ENCODE peak calls at places on chromosomes 4 and X, in nine cellular contexts. U is activated naive CD8-positive, alpha-beta T cell treated with anti-CD3 and anti-CD28 coated beads, Interleukin-2, amount 50 U/mL, for 24 hours; Q is activated CD4-positive, alpha-beta T cell treated with anti-CD3 and anti-CD28 coated beads for 36 hours; Y is CD8-positive, alpha-beta T cell; S is gastroesophageal sphincter; K is natural killer cell; A is left cardiac atrium; Z is activated T-cell treated with anti-CD3 and anti-CD28 coated beads, Interleukin-2, amount 50 U/mL, for 72 hours; T is PC-3. B is an unnamed sample.

GRCh38 chr4:88573995-88574394 is 18.3 kb upstream of the HERC3 start:
- ATAC-seq in U (no peak), Z (no peak), Y (no peak), S (no peak), T (no peak), A (peak; percentile 65), K (no peak), Q (no peak), B (no peak)

GRCh38 chr4:12389604-12390003 is 960.9 kb upstream of the HS3ST1 start:
- ATAC-seq in K (no peak), T (no peak), Z (no peak), U (no peak), S (no peak), Q (no peak), A (peak; percentile 94), Y (no peak), B (no peak)

GRCh38 chr4:2494992-2495391 is 26.1 kb downstream of the RNF4 start:
- ATAC-seq in U (no peak), Z (no peak), Y (no peak), T (no peak), Q (no peak), S (no peak), K (no peak), A (peak; percentile 54), B (no peak)

GRCh38 chr4:99179178-99179577 is 35.1 kb upstream of the ADH4 start:
- ATAC-seq in Z (no peak), T (no peak), S (no peak), A (no peak), Y (no peak), K (no peak), U (no peak), Q (no peak), B (no peak)

GRCh38 chr4:184274288-184274951 is 56.7 kb upstream of the ENPP6 start:
- ATAC-seq in K (no peak), Z (no peak), S (no peak), A (peak; percentile 47), Q (no peak), Y (no peak), T (no peak), U (no peak), B (no peak)

GRCh38 chr4:107994894-107995293 is 5.2 kb downstream of the HADH start:
- ATAC-seq in A (no peak), U (no peak), S (no peak), Z (no peak), T (no peak), K (no peak), Y (no peak), Q (no peak), B (no peak)

GRCh38 chr4:142315999-142316398 is 530.1 kb downstream of the INPP4B start:
- ATAC-seq in S (no peak), Q (no peak), U (no peak), Z (no peak), Y (no peak), K (no peak), A (no peak), T (no peak), B (no peak)

GRCh38 chr4:78606530-78607095 is 55.0 kb downstream of the ANXA3 start:
- ATAC-seq in Z (peak; percentile 60), T (no peak), U (no peak), Q (peak; percentile 49), A (no peak), S (no peak), Y (no peak), K (no peak), B (no peak)

GRCh38 chr4:2824329-2825183 is 19.1 kb upstream of the ADD1 start:
- ATAC-seq in Z (no peak), S (no peak), Q (no peak), U (no peak), K (no peak), A (no peak), T (no peak), Y (no peak), B (no peak)

GRCh38 chr4:78323439-78323838 is 228.1 kb upstream of the ANXA3 start:
- ATAC-seq in A (no peak), Y (no peak), S (no peak), K (no peak), Q (no peak), T (no peak), U (no peak), Z (no peak), B (no peak)

GRCh38 chrX:40094041-40094899 is 3.5 kb downstream of the BCOR start:
- ATAC-seq in T (peak; percentile 2), K (no peak), Q (no peak), S (peak; percentile 19), A (peak; percentile 31), Y (no peak), Z (no peak), U (no peak), B (no peak)

GRCh38 chr4:146063143-146063542 is 112.4 kb upstream of the LSM6 start:
- ATAC-seq in Q (no peak), Y (no peak), K (no peak), T (no peak), S (no peak), A (no peak), U (no peak), Z (no peak), B (no peak)

GRCh38 chr4:155900402-155900801 is 3.1 kb upstream of the TDO2 start:
- ATAC-seq in Y (no peak), Q (no peak), K (no peak), Z (no peak), T (peak; percentile 87), A (peak; percentile 37), U (no peak), S (no peak), B (no peak)

GRCh38 chrX:50871922-50872453 is 38.5 kb upstream of the BMP15 start:
- ATAC-seq in K (no peak), Z (no peak), U (no peak), S (no peak), Y (no peak), Q (no peak), A (peak; percentile 83), T (no peak), B (no peak)

GRCh38 chr4:153209410-153209809 is 5.2 kb downstream of the TRIM2 start:
- ATAC-seq in S (no peak), A (no peak), Q (no peak), Z (no peak), Y (no peak), K (no peak), T (no peak), U (no peak), B (no peak)

GRCh38 chr4:146342600-146343192 is 128.4 kb downstream of the REELD1 start:
- ATAC-seq in U (no peak), Q (no peak), T (peak; percentile 27), A (no peak), K (peak; percentile 55), Z (no peak), Y (no peak), S (no peak), B (no peak)

GRCh38 chrX:69506617-69507499 is 2.7 kb downstream of the NALF2 start:
- ATAC-seq in T (peak; percentile 51), Y (no peak), Z (no peak), Q (no peak), S (no peak), K (no peak), U (no peak), A (peak; percentile 48), B (no peak)

GRCh38 chrX:20378291-20378920 is 111.7 kb upstream of the RPS6KA3 start:
- ATAC-seq in Q (peak; percentile 81), U (peak; percentile 83), T (peak; percentile 79), Z (peak; percentile 83), S (no peak), A (peak; percentile 84), K (no peak), Y (no peak), B (peak; percentile 79)

GRCh38 chrX:43880439-43880838 is 1.8 kb downstream of the MAOB start:
- ATAC-seq in Z (peak; percentile 43), S (no peak), T (no peak), Q (peak; percentile 19), U (no peak), A (peak; percentile 8), Y (no peak), K (no peak), B (no peak)

GRCh38 chr4:5474756-5475155 is 233.6 kb downstream of the EVC2 start:
- ATAC-seq in A (no peak), T (no peak), Z (no peak), Q (no peak), U (no peak), Y (no peak), K (no peak), S (no peak), B (no peak)

GRCh38 chr4:55386073-55386472 is 9.7 kb upstream of the TMEM165 start:
- ATAC-seq in Y (no peak), Z (no peak), S (no peak), K (no peak), Q (peak; percentile 66), T (peak; percentile 87), A (peak; percentile 73), U (peak; percentile 52), B (no peak)

GRCh38 chr4:3250956-3251690 is 2.2 kb downstream of the MSANTD1 start:
- ATAC-seq in U (peak; percentile 68), A (no peak), S (no peak), Y (no peak), K (no peak), Q (peak; percentile 63), Z (peak; percentile 52), T (no peak), B (peak; percentile 78)

GRCh38 chr4:4810778-4811177 is 48.7 kb upstream of the MSX1 start:
- ATAC-seq in U (no peak), A (no peak), Q (no peak), K (no peak), Z (no peak), T (no peak), S (no peak), Y (no peak), B (no peak)

GRCh38 chrX:154049209-154050112 is 29.8 kb upstream of the IRAK1 start:
- ATAC-seq in U (no peak), A (no peak), Q (no peak), Y (no peak), Z (no peak), T (no peak), K (no peak), S (no peak), B (no peak)

GRCh38 chr4:90084277-90084966 is 42.8 kb upstream of the CCSER1 start:
- ATAC-seq in T (no peak), S (no peak), K (no peak), A (no peak), Z (no peak), Q (no peak), Y (no peak), U (no peak), B (no peak)

GRCh38 chr4:117529401-117529800 is 444.0 kb upstream of the TRAM1L1 start:
- ATAC-seq in Z (no peak), S (no peak), Y (no peak), Q (no peak), A (no peak), T (no peak), U (no peak), K (no peak), B (no peak)

GRCh38 chr4:67035501-67035900 is 509.8 kb downstream of the CENPC start:
- ATAC-seq in Q (no peak), Z (no peak), S (no peak), U (no peak), T (peak; percentile 93), A (peak; percentile 65), K (no peak), Y (no peak), B (no peak)

GRCh38 chr4:122170775-122171174 is 18.6 kb downstream of the BLTP1 start:
- ATAC-seq in S (no peak), Y (no peak), U (no peak), Q (no peak), Z (no peak), T (no peak), K (no peak), A (no peak), B (no peak)

GRCh38 chr4:87949961-87950360 is 25.6 kb upstream of the SPP1 start:
- ATAC-seq in Y (no peak), Z (no peak), Q (no peak), T (no peak), S (no peak), K (no peak), A (peak; percentile 92), U (no peak), B (no peak)

GRCh38 chr4:38170800-38171199 is 210.6 kb downstream of the PTTG2 start:
- ATAC-seq in A (no peak), Y (no peak), Q (no peak), U (no peak), K (no peak), T (no peak), Z (no peak), S (no peak), B (no peak)